ENCODE peak calls at places on chromosome 4, in four cellular contexts. One of them, this sample, is unnamed.

GRCh38 chr4:153234923-153235322 is 30.7 kb downstream of the TRIM2 start:
- DNase-seq in gastrocnemius medialis: no peak
- DNase-seq in NCI-H1105: no peak
- DNase-seq in activated gamma-delta T cell: no peak
- DNase-seq in this sample: no peak

GRCh38 chr4:86400216-86400615 is 40.4 kb upstream of the MAPK10 start:
- DNase-seq in gastrocnemius medialis: no peak
- DNase-seq in NCI-H1105: no peak
- DNase-seq in activated gamma-delta T cell: no peak
- DNase-seq in this sample: no peak

GRCh38 chr4:153645183-153645582 is 38.9 kb upstream of the TLR2 start:
- DNase-seq in gastrocnemius medialis: no peak
- DNase-seq in NCI-H1105: no peak
- DNase-seq in activated gamma-delta T cell: no peak
- DNase-seq in this sample: no peak

GRCh38 chr4:28357985-28358384 is 1497.3 kb downstream of the STIM2 start:
- DNase-seq in gastrocnemius medialis: no peak
- DNase-seq in NCI-H1105: no peak
- DNase-seq in activated gamma-delta T cell: no peak
- DNase-seq in this sample: no peak

GRCh38 chr4:18105023-18106011 is 83.8 kb upstream of the LCORL start:
- DNase-seq in gastrocnemius medialis: no peak
- DNase-seq in NCI-H1105: no peak
- DNase-seq in activated gamma-delta T cell: no peak
- DNase-seq in this sample: no peak

GRCh38 chr4:140308366-140309123 is 64.9 kb upstream of the SCOC start:
- DNase-seq in gastrocnemius medialis: peak
- DNase-seq in NCI-H1105: peak
- DNase-seq in activated gamma-delta T cell: no peak
- DNase-seq in this sample: peak

GRCh38 chr4:170001688-170002267 is 24.4 kb downstream of the MFAP3L start:
- DNase-seq in gastrocnemius medialis: no peak
- DNase-seq in NCI-H1105: no peak
- DNase-seq in activated gamma-delta T cell: no peak
- DNase-seq in this sample: no peak

GRCh38 chr4:95215991-95216605 is 332.7 kb downstream of the UNC5C start:
- DNase-seq in gastrocnemius medialis: no peak
- DNase-seq in NCI-H1105: no peak
- DNase-seq in activated gamma-delta T cell: no peak
- DNase-seq in this sample: no peak

GRCh38 chr4:55444822-55445221 is 49.1 kb downstream of the TMEM165 start:
- DNase-seq in gastrocnemius medialis: no peak
- DNase-seq in NCI-H1105: peak
- DNase-seq in activated gamma-delta T cell: no peak
- DNase-seq in this sample: no peak

GRCh38 chr4:78704981-78705757 is 71.0 kb upstream of the BMP2K start:
- DNase-seq in gastrocnemius medialis: no peak
- DNase-seq in NCI-H1105: no peak
- DNase-seq in activated gamma-delta T cell: no peak
- DNase-seq in this sample: no peak

GRCh38 chr4:126647756-126648396 is 984.9 kb upstream of the INTU start:
- DNase-seq in gastrocnemius medialis: no peak
- DNase-seq in NCI-H1105: no peak
- DNase-seq in activated gamma-delta T cell: no peak
- DNase-seq in this sample: no peak

GRCh38 chr4:127580891-127581290 is 51.9 kb upstream of the INTU start:
- DNase-seq in gastrocnemius medialis: no peak
- DNase-seq in NCI-H1105: no peak
- DNase-seq in activated gamma-delta T cell: no peak
- DNase-seq in this sample: no peak

GRCh38 chr4:153521467-153521866 is 55.3 kb downstream of the TMEM131L start:
- DNase-seq in gastrocnemius medialis: no peak
- DNase-seq in NCI-H1105: no peak
- DNase-seq in activated gamma-delta T cell: no peak
- DNase-seq in this sample: no peak

This sample was measured in thoracic aorta.